ENCODE peak calls at places on chromosomes 4 and X, in four cellular contexts. One of them, this sample, is unnamed.

GRCh38 chr4:113637363-113637762 is 124.2 kb downstream of the CAMK2D start:
- DNase-seq in kidney: no peak
- DNase-seq in cardiac muscle cell: no peak
- DNase-seq in fibroblast of mammary gland: no peak
- DNase-seq in this sample: no peak

GRCh38 chr4:133856736-133857355 is 344.7 kb downstream of the PABPC4L start:
- DNase-seq in kidney: no peak
- DNase-seq in cardiac muscle cell: no peak
- DNase-seq in fibroblast of mammary gland: peak
- DNase-seq in this sample: no peak

GRCh38 chr4:60201052-60201673 is 999.0 kb upstream of the ADGRL3 start:
- DNase-seq in kidney: no peak
- DNase-seq in cardiac muscle cell: peak
- DNase-seq in fibroblast of mammary gland: peak
- DNase-seq in this sample: peak

GRCh38 chrX:1477801-1478458 is 25.2 kb upstream of the ASMTL start:
- DNase-seq in kidney: no peak
- DNase-seq in cardiac muscle cell: no peak
- DNase-seq in fibroblast of mammary gland: no peak
- DNase-seq in this sample: peak

GRCh38 chr4:143357161-143357845 is 20.6 kb downstream of the GAB1 start:
- DNase-seq in kidney: no peak
- DNase-seq in cardiac muscle cell: no peak
- DNase-seq in fibroblast of mammary gland: no peak
- DNase-seq in this sample: no peak

GRCh38 chr4:110249687-110250387 is 51.4 kb upstream of the ELOVL6 start:
- DNase-seq in kidney: no peak
- DNase-seq in cardiac muscle cell: no peak
- DNase-seq in fibroblast of mammary gland: peak
- DNase-seq in this sample: no peak

GRCh38 chrX:40102393-40103381 is 4.9 kb upstream of the BCOR start:
- DNase-seq in kidney: peak
- DNase-seq in cardiac muscle cell: peak
- DNase-seq in fibroblast of mammary gland: no peak
- DNase-seq in this sample: no peak

GRCh38 chr4:24896977-24897376 is 15.9 kb downstream of the CCDC149 start:
- DNase-seq in kidney: no peak
- DNase-seq in cardiac muscle cell: no peak
- DNase-seq in fibroblast of mammary gland: no peak
- DNase-seq in this sample: no peak

GRCh38 chr4:169005453-169006099 is 4.5 kb downstream of the CBR4 start:
- DNase-seq in kidney: no peak
- DNase-seq in cardiac muscle cell: no peak
- DNase-seq in fibroblast of mammary gland: peak
- DNase-seq in this sample: no peak

GRCh38 chr4:139014391-139015268 is 951 bp upstream of the NOCT start:
- DNase-seq in kidney: no peak
- DNase-seq in cardiac muscle cell: no peak
- DNase-seq in fibroblast of mammary gland: peak
- DNase-seq in this sample: no peak

GRCh38 chr4:6446538-6447451 is 25.6 kb downstream of the PPP2R2C start:
- DNase-seq in kidney: no peak
- DNase-seq in cardiac muscle cell: no peak
- DNase-seq in fibroblast of mammary gland: no peak
- DNase-seq in this sample: no peak

GRCh38 chrX:153938226-153938786 is 3.5 kb upstream of the NAA10 start:
- DNase-seq in kidney: peak
- DNase-seq in cardiac muscle cell: no peak
- DNase-seq in fibroblast of mammary gland: no peak
- DNase-seq in this sample: no peak

GRCh38 chr4:62208921-62209320 is 1008.8 kb downstream of the ADGRL3 start:
- DNase-seq in kidney: no peak
- DNase-seq in cardiac muscle cell: no peak
- DNase-seq in fibroblast of mammary gland: no peak
- DNase-seq in this sample: no peak

GRCh38 chr4:75800972-75801371 is 76.6 kb downstream of the USO1 start:
- DNase-seq in kidney: no peak
- DNase-seq in cardiac muscle cell: no peak
- DNase-seq in fibroblast of mammary gland: no peak
- DNase-seq in this sample: no peak

GRCh38 chrX:152915541-152916241 is 17.8 kb downstream of the ZNF185 start:
- DNase-seq in kidney: no peak
- DNase-seq in cardiac muscle cell: peak
- DNase-seq in fibroblast of mammary gland: peak
- DNase-seq in this sample: no peak

GRCh38 chr4:166527500-166527899 is 654.5 kb downstream of the TLL1 start:
- DNase-seq in kidney: no peak
- DNase-seq in cardiac muscle cell: no peak
- DNase-seq in fibroblast of mammary gland: peak
- DNase-seq in this sample: no peak

GRCh38 chr4:37268311-37268710 is 23.8 kb downstream of the NWD2 start:
- DNase-seq in kidney: no peak
- DNase-seq in cardiac muscle cell: peak
- DNase-seq in fibroblast of mammary gland: no peak
- DNase-seq in this sample: no peak

GRCh38 chrX:12921886-12922599 is 15.6 kb downstream of the TLR8 start:
- DNase-seq in kidney: no peak
- DNase-seq in cardiac muscle cell: no peak
- DNase-seq in fibroblast of mammary gland: peak
- DNase-seq in this sample: no peak

GRCh38 chr4:77629885-77630284 is 24.3 kb downstream of the CXCL13 start:
- DNase-seq in kidney: no peak
- DNase-seq in cardiac muscle cell: no peak
- DNase-seq in fibroblast of mammary gland: no peak
- DNase-seq in this sample: no peak

GRCh38 chr4:75726577-75726976 is 2.2 kb downstream of the USO1 start:
- DNase-seq in kidney: no peak
- DNase-seq in cardiac muscle cell: no peak
- DNase-seq in fibroblast of mammary gland: peak
- DNase-seq in this sample: no peak

GRCh38 chr4:81081156-81081555 is 50.6 kb downstream of the BMP3 start:
- DNase-seq in kidney: no peak
- DNase-seq in cardiac muscle cell: no peak
- DNase-seq in fibroblast of mammary gland: no peak
- DNase-seq in this sample: no peak

GRCh38 chr4:8472689-8473197 is 32.2 kb downstream of the TRMT44 start:
- DNase-seq in kidney: peak
- DNase-seq in cardiac muscle cell: no peak
- DNase-seq in fibroblast of mammary gland: peak
- DNase-seq in this sample: no peak

GRCh38 chrX:153407736-153408135 is 3.5 kb upstream of the ZFP92 start:
- DNase-seq in kidney: peak
- DNase-seq in cardiac muscle cell: no peak
- DNase-seq in fibroblast of mammary gland: no peak
- DNase-seq in this sample: no peak

GRCh38 chr4:56658410-56659003 is 22.6 kb downstream of the HOPX start:
- DNase-seq in kidney: no peak
- DNase-seq in cardiac muscle cell: no peak
- DNase-seq in fibroblast of mammary gland: peak
- DNase-seq in this sample: no peak

GRCh38 chr4:144709793-144710525 is 64.0 kb downstream of the HHIP start:
- DNase-seq in kidney: peak
- DNase-seq in cardiac muscle cell: no peak
- DNase-seq in fibroblast of mammary gland: peak
- DNase-seq in this sample: no peak

GRCh38 chr4:52001616-52002015 is 18.5 kb downstream of the LRRC66 start:
- DNase-seq in kidney: no peak
- DNase-seq in cardiac muscle cell: no peak
- DNase-seq in fibroblast of mammary gland: peak
- DNase-seq in this sample: no peak

GRCh38 chr4:120052840-120053239 is 13.8 kb downstream of the MAD2L1 start:
- DNase-seq in kidney: no peak
- DNase-seq in cardiac muscle cell: peak
- DNase-seq in fibroblast of mammary gland: peak
- DNase-seq in this sample: no peak

GRCh38 chr4:6538111-6538510 is 36.9 kb upstream of the MAN2B2 start:
- DNase-seq in kidney: peak
- DNase-seq in cardiac muscle cell: no peak
- DNase-seq in fibroblast of mammary gland: no peak
- DNase-seq in this sample: no peak